ENCODE peak calls at places on chromosomes 11 and 22, in four cellular contexts. C, U, L and M are unnamed samples.

GRCh38 chr11:34600339-34601084 is 20.4 kb upstream of the EHF start:
- DNase-seq in C (peak; percentile 70), U (peak; percentile 20), L (no peak), M (no peak)

GRCh38 chr11:86196924-86197323 is 47.6 kb upstream of the EED start:
- DNase-seq in C (no peak), U (no peak), L (no peak), M (no peak)

GRCh38 chr11:121514998-121515671 is 62.4 kb upstream of the SORL1-AS1 start:
- DNase-seq in C (peak; percentile 38), U (no peak), L (no peak), M (no peak)

GRCh38 chr11:33540946-33541915 is 159.4 kb downstream of the C11orf91 start:
- DNase-seq in C (no peak), U (no peak), L (no peak), M (no peak)

GRCh38 chr22:24305260-24305692 is 34.6 kb downstream of the SPECC1L start:
- DNase-seq in C (no peak), U (no peak), L (no peak), M (no peak)

GRCh38 chr22:26576026-26576680 is 13.8 kb downstream of the TPST2 start:
- DNase-seq in C (no peak), U (no peak), L (no peak), M (no peak)

GRCh38 chr22:17960695-17961442 is 63.5 kb downstream of the MICAL3 start:
- DNase-seq in C (no peak), U (no peak), L (no peak), M (no peak)

GRCh38 chr11:32312865-32313403 is 122.4 kb downstream of the WT1 start:
- DNase-seq in C (no peak), U (no peak), L (peak; percentile 66), M (peak; percentile 70)

GRCh38 chr11:36427079-36427478 is 83.0 kb downstream of the TRAF6 start:
- DNase-seq in C (no peak), U (no peak), L (no peak), M (no peak)

GRCh38 chr11:45285931-45286632 is at the start of gene SYT13:
- DNase-seq in C (no peak), U (peak; percentile 45), L (no peak), M (no peak)